ENCODE peak calls at places on chromosomes 11 and 22, in five cellular contexts. C, K, Y, F and B are unnamed samples.

GRCh38 chr11:2004466-2004865 is 6.8 kb upstream of the H19 start:
- DNase-seq in C (no peak), K (no peak), Y (no peak), F (no peak), B (no peak)

GRCh38 chr11:69114811-69115523 is 40.8 kb upstream of the SMIM38 start:
- DNase-seq in C (no peak), K (no peak), Y (no peak), F (no peak), B (no peak)

GRCh38 chr11:19398772-19399542 is 158.2 kb upstream of the E2F8 start:
- DNase-seq in C (no peak), K (no peak), Y (no peak), F (peak), B (no peak)

GRCh38 chr11:83483808-83484207 is 197.6 kb upstream of the CCDC90B start:
- DNase-seq in C (no peak), K (no peak), Y (no peak), F (no peak), B (no peak)

GRCh38 chr22:32824531-32825315 is 23.2 kb downstream of the TIMP3 start:
- DNase-seq in C (no peak), K (no peak), Y (no peak), F (no peak), B (no peak)

GRCh38 chr22:17884951-17885350 is 110.7 kb upstream of the BID start:
- DNase-seq in C (no peak), K (no peak), Y (no peak), F (no peak), B (no peak)

GRCh38 chr11:11279956-11280689 is 72.9 kb downstream of the CSNK2A3 start:
- DNase-seq in C (no peak), K (no peak), Y (no peak), F (no peak), B (no peak)

GRCh38 chr11:7973011-7973410 is 7.8 kb upstream of the NLRP10 start:
- DNase-seq in C (no peak), K (no peak), Y (no peak), F (no peak), B (no peak)

GRCh38 chr11:73614591-73614990 is 16.7 kb upstream of the FAM168A start:
- DNase-seq in C (no peak), K (no peak), Y (no peak), F (no peak), B (no peak)

GRCh38 chr22:41939981-41940852 is 6.7 kb downstream of the CENPM start:
- DNase-seq in C (peak), K (peak), Y (no peak), F (no peak), B (no peak)

GRCh38 chr22:20636945-20637344 is 129.5 kb downstream of the MED15 start:
- DNase-seq in C (no peak), K (peak), Y (no peak), F (no peak), B (no peak)

GRCh38 chr11:41784513-41785335 is 325.3 kb upstream of the LRRC4C start:
- DNase-seq in C (no peak), K (no peak), Y (no peak), F (no peak), B (no peak)

GRCh38 chr22:33917744-33918406 is 2.4 kb downstream of the LARGE1 start:
- DNase-seq in C (peak), K (no peak), Y (peak), F (no peak), B (peak)

GRCh38 chr11:88337342-88338222 is at the start of gene CTSC:
- DNase-seq in C (peak), K (peak), Y (peak), F (peak), B (peak)

GRCh38 chr11:119338318-119338890 is 2.3 kb downstream of the C1QTNF5 start:
- DNase-seq in C (peak), K (peak), Y (peak), F (peak), B (peak)

GRCh38 chr22:22061085-22062077 is 78.8 kb upstream of the TOP3B start:
- DNase-seq in C (peak), K (no peak), Y (no peak), F (no peak), B (peak)

GRCh38 chr11:35583126-35583525 is 35.1 kb upstream of the FJX1 start:
- DNase-seq in C (no peak), K (no peak), Y (no peak), F (no peak), B (no peak)

GRCh38 chr11:102111011-102111786 is 952 bp downstream of the YAP1 start:
- DNase-seq in C (no peak), K (peak), Y (peak), F (peak), B (peak)

GRCh38 chr22:42389137-42389536 is 43.1 kb downstream of the NFAM1 start:
- DNase-seq in C (no peak), K (no peak), Y (no peak), F (no peak), B (peak)

GRCh38 chr11:33942954-33943353 is 51.1 kb upstream of the LMO2 start:
- DNase-seq in C (peak), K (peak), Y (no peak), F (peak), B (no peak)

GRCh38 chr22:26479043-26479791 is 4.4 kb downstream of the HPS4 start:
- DNase-seq in C (peak), K (no peak), Y (no peak), F (no peak), B (no peak)

GRCh38 chr11:88338223-88338661 is 706 bp upstream of the CTSC start:
- DNase-seq in C (peak), K (peak), Y (peak), F (no peak), B (peak)

GRCh38 chr11:93775289-93775688 is 8.8 kb upstream of the MED17 start:
- DNase-seq in C (peak), K (no peak), Y (peak), F (no peak), B (no peak)

GRCh38 chr22:40491990-40492631 is 121.7 kb downstream of the SGSM3 start:
- DNase-seq in C (peak), K (no peak), Y (no peak), F (no peak), B (no peak)

GRCh38 chr11:127994736-127995135 is 592.6 kb downstream of the ETS1 start:
- DNase-seq in C (no peak), K (no peak), Y (no peak), F (peak), B (no peak)

GRCh38 chr11:102226702-102227101 is 90.6 kb upstream of the BIRC3 start:
- DNase-seq in C (no peak), K (no peak), Y (no peak), F (peak), B (no peak)

GRCh38 chr22:36433318-36434231 is 45.8 kb upstream of the MYH9 start:
- DNase-seq in C (no peak), K (no peak), Y (no peak), F (no peak), B (no peak)

GRCh38 chr11:115488945-115489344 is 15.3 kb downstream of the CADM1 start:
- DNase-seq in C (no peak), K (no peak), Y (no peak), F (peak), B (no peak)

GRCh38 chr11:44775366-44776356 is 48.9 kb downstream of the TSPAN18 start:
- DNase-seq in C (peak), K (peak), Y (peak), F (no peak), B (no peak)

GRCh38 chr11:100892886-100893285 is 205.8 kb downstream of the ARHGAP42 start:
- DNase-seq in C (no peak), K (no peak), Y (no peak), F (no peak), B (no peak)

GRCh38 chr11:62732830-62733229 is 4.5 kb downstream of the TTC9C start:
- DNase-seq in C (peak), K (no peak), Y (no peak), F (no peak), B (no peak)

GRCh38 chr11:17533782-17534415 is 10.3 kb downstream of the USH1C start:
- DNase-seq in C (no peak), K (no peak), Y (no peak), F (no peak), B (no peak)

GRCh38 chr11:65429069-65429681 is 6.6 kb downstream of the NEAT1 start:
- DNase-seq in C (peak), K (no peak), Y (peak), F (no peak), B (no peak)

GRCh38 chr22:39245130-39246039 is 603 bp upstream of the PDGFB start:
- DNase-seq in C (no peak), K (no peak), Y (no peak), F (no peak), B (no peak)

GRCh38 chr11:48063424-48063978 is 83.1 kb downstream of the PTPRJ start:
- DNase-seq in C (no peak), K (peak), Y (no peak), F (peak), B (no peak)

GRCh38 chr22:30906946-30907345 is 61.6 kb downstream of the MORC2 start:
- DNase-seq in C (no peak), K (no peak), Y (no peak), F (no peak), B (no peak)